ENCODE peak calls at places on chromosomes 11 and 22, in six cellular contexts. One of them, this sample, is unnamed. For H3K27me3, the result is how much of the 10 kb centered on the place peaks cover.

GRCh38 chr22:45526768-45527360 is 24.2 kb downstream of the FBLN1 start:
- DNase-seq in astrocyte: peak
- DNase-seq in cardiac muscle cell: no peak
- DNase-seq in colonic mucosa: no peak
- DNase-seq in GM23338: no peak
- DNase-seq in IMR-90: peak
- DNase-seq in this sample: no peak

GRCh38 chr11:27392278-27392677 is 29.3 kb upstream of the CCDC34 start:
- DNase-seq in IMR-90: no peak
- DNase-seq in colonic mucosa: no peak
- DNase-seq in GM23338: no peak
- DNase-seq in astrocyte: no peak
- DNase-seq in cardiac muscle cell: no peak
- DNase-seq in this sample: no peak

GRCh38 chr11:19018901-19019300 is 41.6 kb downstream of the MRGPRX2 start:
- DNase-seq in GM23338: peak
- DNase-seq in astrocyte: no peak
- DNase-seq in IMR-90: no peak
- DNase-seq in colonic mucosa: no peak
- DNase-seq in cardiac muscle cell: no peak
- DNase-seq in this sample: no peak

GRCh38 chr11:1467270-1467669 is 19.3 kb downstream of the MOB2 start:
- DNase-seq in astrocyte: no peak
- DNase-seq in colonic mucosa: no peak
- DNase-seq in GM23338: no peak
- DNase-seq in IMR-90: no peak
- DNase-seq in cardiac muscle cell: no peak
- DNase-seq in this sample: no peak

GRCh38 chr11:33893711-33894401 is 2.0 kb upstream of the LMO2 start:
- DNase-seq in IMR-90: no peak
- DNase-seq in GM23338: no peak
- DNase-seq in colonic mucosa: no peak
- DNase-seq in cardiac muscle cell: peak
- DNase-seq in astrocyte: peak
- DNase-seq in this sample: no peak

GRCh38 chr22:29702025-29702930 is 17.5 kb upstream of the CABP7 start:
- DNase-seq in cardiac muscle cell: no peak
- DNase-seq in GM23338: no peak
- DNase-seq in astrocyte: no peak
- DNase-seq in IMR-90: peak
- DNase-seq in colonic mucosa: peak
- DNase-seq in this sample: no peak

GRCh38 chr11:28566643-28567042 is 458.5 kb downstream of the METTL15 start:
- DNase-seq in GM23338: peak
- DNase-seq in colonic mucosa: peak
- DNase-seq in astrocyte: peak
- DNase-seq in cardiac muscle cell: peak
- DNase-seq in IMR-90: peak
- DNase-seq in this sample: peak

GRCh38 chr11:103903621-103904323 is 132.7 kb upstream of the DDI1 start:
- DNase-seq in GM23338: no peak
- DNase-seq in colonic mucosa: no peak
- DNase-seq in cardiac muscle cell: no peak
- DNase-seq in astrocyte: no peak
- DNase-seq in IMR-90: no peak
- DNase-seq in this sample: no peak

GRCh38 chr11:8103909-8104308 is 22.9 kb downstream of the TUB start:
- DNase-seq in IMR-90: no peak
- DNase-seq in GM23338: no peak
- DNase-seq in cardiac muscle cell: no peak
- DNase-seq in colonic mucosa: peak
- DNase-seq in astrocyte: no peak
- DNase-seq in this sample: no peak

GRCh38 chr11:47257518-47258316 is at the start of gene NR1H3:
- DNase-seq in astrocyte: peak
- DNase-seq in IMR-90: peak
- DNase-seq in GM23338: peak
- DNase-seq in colonic mucosa: peak
- DNase-seq in cardiac muscle cell: peak
- DNase-seq in this sample: peak

GRCh38 chr22:48752451-48753380 is 1075.0 kb downstream of the BRD1 start:
- DNase-seq in astrocyte: no peak
- DNase-seq in GM23338: no peak
- DNase-seq in cardiac muscle cell: no peak
- DNase-seq in colonic mucosa: no peak
- DNase-seq in IMR-90: no peak
- DNase-seq in this sample: no peak

GRCh38 chr11:94719864-94720263 is 48.3 kb upstream of the AMOTL1 start:
- DNase-seq in cardiac muscle cell: no peak
- DNase-seq in astrocyte: no peak
- DNase-seq in colonic mucosa: no peak
- DNase-seq in GM23338: no peak
- DNase-seq in IMR-90: no peak
- DNase-seq in this sample: no peak

GRCh38 chr11:45671246-45672171 is 6.1 kb upstream of the CHST1 start:
- DNase-seq in GM23338: peak
- DNase-seq in cardiac muscle cell: no peak
- DNase-seq in IMR-90: no peak
- DNase-seq in colonic mucosa: no peak
- DNase-seq in astrocyte: no peak
- DNase-seq in this sample: no peak

GRCh38 chr11:128878455-128878854 is 11.4 kb upstream of the KCNJ1 start:
- DNase-seq in GM23338: no peak
- DNase-seq in colonic mucosa: no peak
- DNase-seq in cardiac muscle cell: no peak
- DNase-seq in astrocyte: no peak
- DNase-seq in IMR-90: no peak
- DNase-seq in this sample: no peak

DNA sequence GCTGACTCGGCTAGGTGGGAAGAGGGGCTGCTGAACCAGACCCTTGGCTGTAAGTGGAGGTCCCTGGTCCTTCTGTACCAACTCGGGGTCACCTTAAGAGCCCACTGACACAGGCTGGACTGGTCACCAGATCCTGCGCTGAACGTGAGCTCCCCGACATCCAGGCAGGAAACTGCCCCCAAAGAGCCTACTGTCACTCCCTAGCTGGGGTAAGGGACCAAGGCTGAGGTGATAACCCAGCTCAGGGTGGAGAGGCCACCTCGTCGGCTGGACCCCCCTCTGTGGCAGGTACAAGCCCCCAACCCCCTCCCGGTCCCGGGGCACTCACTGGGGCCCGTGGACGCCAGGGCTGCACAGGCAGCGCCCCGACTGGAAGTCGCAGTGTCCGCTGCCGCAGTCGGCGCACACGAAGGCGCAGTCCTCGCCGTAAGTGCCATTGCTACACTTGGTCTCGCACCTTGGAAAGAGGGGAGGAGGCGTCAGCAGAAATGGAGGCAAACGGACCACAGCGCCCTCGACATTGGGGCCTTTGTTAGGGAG is 7.5 kb downstream of the SCARF2 start:
- DNase-seq in GM23338: no peak
- DNase-seq in cardiac muscle cell: no peak
- DNase-seq in colonic mucosa: no peak
- DNase-seq in IMR-90: no peak
- DNase-seq in astrocyte: no peak
- DNase-seq in this sample: no peak
- H3K27me3 ChIP-seq in GM23338: half or more
- H3K27me3 ChIP-seq in cardiac muscle cell: half or more
- H3K27me3 ChIP-seq in colonic mucosa: half or more
- H3K27me3 ChIP-seq in IMR-90: under half
- H3K27me3 ChIP-seq in astrocyte: under half
- H3K27me3 ChIP-seq in this sample: under half

DNA sequence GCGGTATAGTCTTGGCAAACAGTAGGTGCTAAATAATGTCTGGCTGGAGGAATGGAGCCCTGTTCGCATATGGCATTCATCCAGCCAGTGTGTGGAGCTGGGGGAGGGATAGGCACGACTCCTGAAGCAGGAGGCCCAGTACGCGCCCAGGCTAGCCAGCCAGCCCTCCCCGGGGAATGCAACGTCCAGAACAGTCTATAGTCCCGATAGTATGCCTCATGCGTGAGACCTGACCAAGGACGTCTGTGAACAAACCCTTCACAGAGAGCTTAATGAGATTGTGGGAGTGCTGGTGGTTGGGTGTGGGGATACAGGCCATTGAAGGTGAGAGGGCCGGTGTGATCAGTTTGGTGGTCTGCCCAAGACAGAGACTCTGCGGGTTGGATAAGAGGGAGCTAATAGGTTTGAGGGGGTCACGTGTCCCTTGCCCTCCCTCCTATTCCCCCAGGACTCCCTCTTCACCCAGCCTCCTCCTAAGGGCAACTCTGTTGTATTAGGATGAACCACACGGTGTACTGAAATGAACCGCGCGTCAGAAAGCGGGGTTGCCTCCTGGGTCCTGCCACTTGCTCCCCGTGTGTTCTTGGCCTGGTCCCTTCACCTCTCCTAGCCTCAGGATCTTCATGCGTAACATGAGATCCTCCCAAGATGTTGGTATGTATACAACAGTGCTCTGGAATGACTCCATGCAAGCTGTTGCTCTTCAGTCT is 987 bp upstream of the GRIK4 start:
- DNase-seq in IMR-90: no peak
- DNase-seq in GM23338: no peak
- DNase-seq in colonic mucosa: no peak
- DNase-seq in cardiac muscle cell: no peak
- DNase-seq in astrocyte: no peak
- DNase-seq in this sample: no peak
- H3K27ac ChIP-seq in IMR-90: no peak
- H3K27ac ChIP-seq in GM23338: no peak
- H3K27ac ChIP-seq in colonic mucosa: no peak
- H3K27ac ChIP-seq in cardiac muscle cell: no peak
- H3K27ac ChIP-seq in astrocyte: no peak
- H3K27ac ChIP-seq in this sample: no peak

GRCh38 chr22:19524170-19525115 is at the start of gene CLDN5:
- DNase-seq in cardiac muscle cell: peak
- DNase-seq in IMR-90: no peak
- DNase-seq in GM23338: peak
- DNase-seq in colonic mucosa: no peak
- DNase-seq in astrocyte: no peak
- DNase-seq in this sample: no peak

GRCh38 chr22:19525116-19525660 is 978 bp upstream of the CLDN5 start:
- DNase-seq in IMR-90: no peak
- DNase-seq in cardiac muscle cell: no peak
- DNase-seq in colonic mucosa: no peak
- DNase-seq in astrocyte: no peak
- DNase-seq in GM23338: no peak
- DNase-seq in this sample: no peak

GRCh38 chr22:19526076-19526701 is 2.0 kb upstream of the CLDN5 start:
- DNase-seq in colonic mucosa: no peak
- DNase-seq in astrocyte: no peak
- DNase-seq in IMR-90: no peak
- DNase-seq in cardiac muscle cell: no peak
- DNase-seq in GM23338: no peak
- DNase-seq in this sample: no peak

GRCh38 chr22:19526702-19527111 is 2.5 kb upstream of the CLDN5 start:
- DNase-seq in IMR-90: no peak
- DNase-seq in cardiac muscle cell: no peak
- DNase-seq in colonic mucosa: no peak
- DNase-seq in GM23338: no peak
- DNase-seq in astrocyte: no peak
- DNase-seq in this sample: no peak

DNA sequence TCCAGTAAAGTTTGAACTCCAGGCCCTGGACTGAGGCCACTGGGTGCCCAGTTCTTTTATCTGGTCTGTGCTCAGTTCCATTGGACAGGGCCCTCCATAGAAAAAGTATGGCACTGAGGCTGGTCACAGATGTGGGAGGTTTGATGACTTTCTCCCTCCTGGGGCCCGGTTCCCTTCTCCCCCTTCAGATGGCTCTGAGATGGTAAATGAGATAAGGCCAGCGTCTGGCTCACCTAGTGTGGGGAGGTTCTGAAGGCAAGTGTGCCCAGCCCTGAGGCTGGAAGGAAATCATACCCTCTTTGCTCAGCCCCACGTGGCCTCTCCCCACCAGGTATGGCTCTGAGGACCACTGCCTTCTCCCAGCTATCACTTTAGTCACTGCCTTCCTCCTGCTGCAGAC is 1.5 kb upstream of the CLDN5 start:
- DNase-seq in GM23338: no peak
- DNase-seq in colonic mucosa: no peak
- DNase-seq in IMR-90: no peak
- DNase-seq in astrocyte: no peak
- DNase-seq in cardiac muscle cell: no peak
- DNase-seq in this sample: no peak
- H3K27me3 ChIP-seq in GM23338: under half
- H3K27me3 ChIP-seq in colonic mucosa: under half
- H3K27me3 ChIP-seq in IMR-90: under half
- H3K27me3 ChIP-seq in astrocyte: under half
- H3K27me3 ChIP-seq in cardiac muscle cell: under half
- H3K27me3 ChIP-seq in this sample: under half

GRCh38 chr22:46589871-46590271 is 30.3 kb upstream of the GRAMD4 start:
- DNase-seq in GM23338: no peak
- DNase-seq in astrocyte: no peak
- DNase-seq in cardiac muscle cell: no peak
- DNase-seq in IMR-90: no peak
- DNase-seq in colonic mucosa: no peak
- DNase-seq in this sample: no peak
- H3K27ac ChIP-seq in GM23338: no peak
- H3K27ac ChIP-seq in astrocyte: no peak
- H3K27ac ChIP-seq in cardiac muscle cell: peak
- H3K27ac ChIP-seq in IMR-90: no peak
- H3K27ac ChIP-seq in colonic mucosa: no peak
- H3K27ac ChIP-seq in this sample: peak

GRCh38 chr11:125075900-125076317 is 12.8 kb downstream of the SLC37A2 start:
- DNase-seq in cardiac muscle cell: peak
- DNase-seq in astrocyte: peak
- DNase-seq in IMR-90: no peak
- DNase-seq in GM23338: no peak
- DNase-seq in colonic mucosa: no peak
- DNase-seq in this sample: no peak
- H3K27me3 ChIP-seq in cardiac muscle cell: under half
- H3K27me3 ChIP-seq in astrocyte: under half
- H3K27me3 ChIP-seq in IMR-90: under half
- H3K27me3 ChIP-seq in GM23338: under half
- H3K27me3 ChIP-seq in colonic mucosa: under half
- H3K27me3 ChIP-seq in this sample: under half

GRCh38 chr11:115264278-115264677 is 239.9 kb downstream of the CADM1 start:
- DNase-seq in IMR-90: no peak
- DNase-seq in colonic mucosa: no peak
- DNase-seq in cardiac muscle cell: no peak
- DNase-seq in astrocyte: no peak
- DNase-seq in GM23338: no peak
- DNase-seq in this sample: no peak
- H3K27ac ChIP-seq in IMR-90: no peak
- H3K27ac ChIP-seq in colonic mucosa: no peak
- H3K27ac ChIP-seq in cardiac muscle cell: no peak
- H3K27ac ChIP-seq in astrocyte: no peak
- H3K27ac ChIP-seq in GM23338: no peak
- H3K27ac ChIP-seq in this sample: no peak